ENCODE peak calls at places on chromosome 22, in ten cellular contexts. Z is A549, V is adrenal gland, N is HCT116, M is sigmoid colon, H is H1, J is breast epithelium, C is lower leg skin, Y is transverse colon, L is IMR-90. I is an unnamed sample.

GRCh38 chr22:31972180-31972579 is 27.8 kb downstream of the YWHAH start:
- DNase-seq in N (no peak), L (no peak), Y (peak), C (no peak), Z (no peak), V (no peak), M (no peak), J (no peak), H (no peak), I (no peak)

GRCh38 chr22:29780781-29781676 is 13.9 kb downstream of the UQCR10 start:
- DNase-seq in H (no peak), Y (no peak), L (peak), N (no peak), J (no peak), M (no peak), Z (no peak), C (no peak), V (peak), I (no peak)

GRCh38 chr22:32920032-32920628 is 118.6 kb downstream of the TIMP3 start:
- DNase-seq in J (no peak), Y (peak), Z (no peak), L (peak), V (peak), H (no peak), C (peak), M (peak), N (no peak), I (peak)

GRCh38 chr22:31901388-31902137 is 42.8 kb upstream of the YWHAH start:
- DNase-seq in V (no peak), H (no peak), L (no peak), J (no peak), C (no peak), Z (no peak), Y (no peak), N (no peak), M (no peak), I (no peak)

GRCh38 chr22:29580200-29580810 is 608 bp downstream of the NIPSNAP1 start:
- DNase-seq in C (no peak), L (no peak), H (peak), Y (peak), J (no peak), M (no peak), Z (no peak), N (no peak), V (no peak), I (no peak)

GRCh38 chr22:44444341-44445306 is 53.4 kb downstream of the RTL6 start:
- DNase-seq in H (peak), N (no peak), J (no peak), Z (no peak), Y (no peak), C (peak), V (no peak), M (peak), L (no peak), I (no peak)

GRCh38 chr22:42317691-42318547 is 47.5 kb upstream of the TCF20 start:
- DNase-seq in M (peak), V (no peak), Y (peak), N (no peak), H (no peak), C (no peak), Z (no peak), L (no peak), J (peak), I (no peak)

GRCh38 chr22:41883400-41883799 is 31.5 kb downstream of the SHISA8 start:
- DNase-seq in Y (no peak), V (no peak), Z (no peak), C (no peak), H (no peak), M (no peak), J (no peak), N (no peak), L (no peak), I (peak)

GRCh38 chr22:42170946-42171345 is 40.3 kb upstream of the CYP2D6 start:
- DNase-seq in N (no peak), V (no peak), M (no peak), Z (no peak), J (no peak), C (no peak), Y (no peak), H (no peak), L (no peak), I (no peak)

GRCh38 chr22:44625981-44626687 is 75.9 kb upstream of the PRR5 start:
- DNase-seq in Y (peak), L (peak), H (peak), J (peak), N (peak), V (peak), M (peak), C (peak), Z (peak), I (peak)

GRCh38 chr22:28750471-28750881 is 8.6 kb downstream of the HSCB start:
- DNase-seq in Y (no peak), N (no peak), L (peak), V (no peak), C (no peak), H (no peak), M (no peak), J (no peak), Z (no peak), I (no peak)

GRCh38 chr22:22395230-22395629 is 113.3 kb downstream of the ZNF280B start:
- DNase-seq in V (no peak), H (no peak), N (no peak), L (no peak), M (no peak), Z (no peak), J (peak), C (peak), Y (no peak), I (no peak)

GRCh38 chr22:28813772-28814518 is 13.6 kb upstream of the XBP1 start:
- DNase-seq in M (peak), L (no peak), J (peak), C (no peak), V (peak), Y (peak), Z (no peak), N (no peak), H (no peak), I (peak)

GRCh38 chr22:32106930-32107329 is 52.2 kb downstream of the C22orf42 start:
- DNase-seq in H (peak), C (no peak), V (no peak), N (no peak), L (no peak), J (no peak), Z (no peak), M (no peak), Y (no peak), I (no peak)

DNA sequence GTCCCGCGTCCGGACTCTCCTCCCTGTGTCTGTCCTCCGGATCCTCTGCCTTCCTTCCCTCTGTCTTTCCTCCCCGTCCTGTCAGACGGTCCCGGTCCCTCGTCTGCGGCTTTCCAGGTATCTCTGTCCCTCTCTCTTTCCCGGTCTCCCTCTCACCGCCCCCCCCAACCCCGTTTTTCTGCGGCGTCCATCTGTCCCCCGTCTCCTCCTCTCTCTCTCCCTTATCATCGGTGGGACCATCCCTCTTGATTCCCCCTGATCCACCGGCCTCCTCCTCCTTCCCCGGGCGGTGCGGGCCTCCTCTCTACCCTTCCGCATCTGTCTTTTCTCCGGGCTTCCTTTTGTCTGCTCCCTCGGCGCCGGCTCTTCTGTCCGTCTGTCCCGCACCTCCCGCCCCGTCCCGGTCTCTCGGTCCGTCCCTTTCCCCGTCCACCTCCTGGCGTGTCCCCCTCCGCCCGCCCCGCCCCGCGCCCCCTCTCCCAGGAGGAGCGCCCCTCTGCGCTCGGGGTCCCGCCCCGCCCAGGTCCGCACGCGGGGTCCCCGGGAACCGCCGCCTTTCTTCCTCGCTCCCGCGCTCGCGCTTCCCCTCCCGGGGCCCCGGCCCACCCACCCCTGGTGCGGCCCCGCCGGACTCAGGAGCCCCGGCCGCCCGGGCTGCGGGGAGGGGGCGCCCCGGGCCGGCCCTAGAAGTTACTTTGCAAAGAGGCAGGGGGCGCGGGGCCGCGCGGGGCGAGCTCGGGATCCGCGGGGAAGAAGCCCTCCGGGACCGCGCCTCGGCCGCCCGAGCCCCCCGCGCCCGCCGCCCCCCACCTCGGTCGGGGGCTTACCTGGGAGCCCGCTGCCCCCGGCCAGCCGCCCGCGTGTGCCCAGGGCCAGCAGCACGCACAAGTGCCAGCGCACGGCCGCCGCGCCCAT is 568 bp downstream of the SCUBE1 start:
- DNase-seq in Z (no peak), Y (no peak), M (no peak), V (no peak), L (no peak), J (no peak), N (no peak), C (no peak), H (no peak), I (no peak)
- H3K4me3 ChIP-seq in Z (peak), Y (peak), M (peak), V (peak), L (no peak), J (peak), N (no peak), C (no peak), H (peak), I (peak)

GRCh38 chr22:46614070-46614931 is 5.9 kb upstream of the GRAMD4 start:
- DNase-seq in Z (no peak), V (no peak), J (no peak), C (no peak), L (no peak), H (no peak), Y (peak), M (no peak), N (no peak), I (no peak)
- TF ChIP-seq POLR2A in Z (no peak), V (no peak), J (no peak), C (no peak), L (no peak), H (no peak), Y (no peak), M (no peak), N (no peak), I (no peak)

GRCh38 chr22:39446239-39446721 is 10.5 kb upstream of the MGAT3 start:
- DNase-seq in N (no peak), Z (no peak), V (no peak), L (no peak), M (no peak), C (no peak), Y (peak), J (no peak), H (peak), I (no peak)
- TF ChIP-seq CTCF in N (no peak), Z (no peak), V (no peak), L (no peak), M (no peak), C (no peak), Y (no peak), J (no peak), H (peak), I (no peak)

GRCh38 chr22:39146256-39147101 is 6.0 kb downstream of the CBX7 start:
- DNase-seq in C (no peak), L (no peak), Y (no peak), N (no peak), M (peak), V (no peak), Z (no peak), H (no peak), J (no peak), I (no peak)

GRCh38 chr22:39148727-39149535 is 3.5 kb downstream of the CBX7 start:
- DNase-seq in M (peak), J (no peak), Z (no peak), C (no peak), L (no peak), Y (peak), H (peak), V (no peak), N (no peak), I (peak)

GRCh38 chr22:39148024-39148726 is 4.3 kb downstream of the CBX7 start:
- DNase-seq in V (no peak), Z (no peak), M (peak), N (no peak), J (no peak), H (no peak), L (no peak), C (no peak), Y (no peak), I (no peak)

GRCh38 chr22:39149915-39150847 is 2.3 kb downstream of the CBX7 start:
- DNase-seq in C (no peak), V (no peak), Y (no peak), N (no peak), J (no peak), H (no peak), L (no peak), Z (no peak), M (peak), I (no peak)

DNA sequence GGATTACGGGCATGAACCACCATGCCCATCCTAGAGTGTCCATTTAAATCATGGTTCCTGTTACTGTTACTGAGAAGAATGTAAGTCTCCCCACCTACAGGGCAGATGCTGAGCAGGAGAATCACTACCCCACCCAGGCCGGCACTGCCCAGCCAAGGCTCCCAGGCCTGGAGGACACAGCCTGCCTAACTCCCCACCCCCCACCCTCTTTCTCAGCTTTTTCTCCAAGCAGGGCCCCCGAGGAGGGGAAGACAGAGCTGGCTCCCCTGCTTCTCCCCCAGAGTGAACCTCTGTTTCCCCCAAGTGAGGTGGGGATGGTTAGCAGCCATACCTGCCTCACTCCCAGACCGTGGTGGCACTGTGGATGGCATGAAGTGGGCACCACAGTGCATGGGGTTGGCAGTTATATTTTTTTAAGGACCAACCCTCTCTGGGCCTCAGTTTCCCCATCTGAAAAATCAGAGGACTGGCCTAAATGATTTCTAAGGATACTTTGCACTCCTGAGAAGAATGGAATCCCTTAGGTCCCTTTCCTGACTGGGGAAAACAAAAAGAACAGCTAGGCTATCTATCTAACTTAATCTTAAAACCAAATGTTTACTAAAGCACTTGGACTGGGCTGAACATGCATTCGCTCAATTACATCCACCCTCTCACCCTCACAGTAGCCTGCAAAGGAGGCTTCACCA is 5.0 kb downstream of the CBX7 start:
- DNase-seq in Y (no peak), Z (no peak), J (no peak), L (no peak), C (no peak), M (peak), H (no peak), V (no peak), N (no peak), I (no peak)
- H3K4me3 ChIP-seq in Y (no peak), Z (no peak), J (no peak), L (no peak), C (no peak), M (no peak), H (no peak), V (no peak), N (no peak), I (no peak)

DNA sequence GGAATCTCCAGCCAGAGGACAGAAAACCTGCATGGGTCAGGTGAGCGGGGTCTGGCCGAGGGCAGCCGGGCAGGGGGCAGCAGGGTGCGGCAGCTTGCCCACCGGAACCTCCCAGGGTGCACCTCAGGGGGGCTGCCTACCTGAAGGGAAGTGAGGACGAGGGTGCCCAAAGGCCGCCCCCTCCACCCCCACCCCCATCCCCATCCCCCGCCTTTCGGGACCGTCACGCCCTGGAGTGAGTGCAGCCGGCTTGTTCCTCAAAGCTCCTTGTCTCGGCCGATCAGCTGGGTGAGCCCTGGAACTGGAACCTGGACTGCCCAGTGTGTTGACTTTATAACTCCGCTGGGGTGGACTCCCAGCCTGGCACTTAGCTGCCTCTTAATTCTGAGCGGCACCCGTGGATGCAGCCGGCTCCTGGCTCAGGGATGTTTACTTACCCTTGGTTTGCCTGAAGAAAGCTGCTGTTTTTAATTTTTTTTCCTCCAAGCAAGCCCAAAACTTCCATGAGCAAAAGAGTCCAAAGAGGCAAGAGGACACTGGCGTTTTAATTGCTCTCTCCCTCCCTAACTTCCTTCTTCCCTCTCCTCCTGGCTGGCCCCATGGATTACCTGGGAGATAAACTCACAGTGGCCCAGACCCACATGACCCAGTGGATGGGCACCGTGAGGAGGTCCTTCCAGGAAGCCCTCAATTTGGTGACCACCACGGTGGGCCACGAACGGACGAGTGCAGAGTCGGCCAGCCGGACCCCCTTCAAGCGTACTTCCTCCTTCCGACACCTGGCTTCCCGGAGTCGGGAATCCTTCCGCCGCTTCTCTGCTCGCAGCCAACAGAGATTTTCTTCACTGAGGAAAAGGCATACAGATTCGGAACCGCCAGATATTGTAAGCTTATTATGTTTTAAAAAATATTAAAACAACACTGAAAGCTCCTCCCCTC is 87.8 kb upstream of the CRYBB3 start:
- DNase-seq in C (no peak), L (no peak), Z (no peak), J (peak), Y (peak), N (no peak), V (peak), H (no peak), M (no peak), I (peak)
- TF ChIP-seq POLR2A in C (no peak), L (no peak), Z (no peak), J (no peak), Y (peak), N (no peak), V (no peak), H (no peak), M (no peak), I (no peak)

DNA sequence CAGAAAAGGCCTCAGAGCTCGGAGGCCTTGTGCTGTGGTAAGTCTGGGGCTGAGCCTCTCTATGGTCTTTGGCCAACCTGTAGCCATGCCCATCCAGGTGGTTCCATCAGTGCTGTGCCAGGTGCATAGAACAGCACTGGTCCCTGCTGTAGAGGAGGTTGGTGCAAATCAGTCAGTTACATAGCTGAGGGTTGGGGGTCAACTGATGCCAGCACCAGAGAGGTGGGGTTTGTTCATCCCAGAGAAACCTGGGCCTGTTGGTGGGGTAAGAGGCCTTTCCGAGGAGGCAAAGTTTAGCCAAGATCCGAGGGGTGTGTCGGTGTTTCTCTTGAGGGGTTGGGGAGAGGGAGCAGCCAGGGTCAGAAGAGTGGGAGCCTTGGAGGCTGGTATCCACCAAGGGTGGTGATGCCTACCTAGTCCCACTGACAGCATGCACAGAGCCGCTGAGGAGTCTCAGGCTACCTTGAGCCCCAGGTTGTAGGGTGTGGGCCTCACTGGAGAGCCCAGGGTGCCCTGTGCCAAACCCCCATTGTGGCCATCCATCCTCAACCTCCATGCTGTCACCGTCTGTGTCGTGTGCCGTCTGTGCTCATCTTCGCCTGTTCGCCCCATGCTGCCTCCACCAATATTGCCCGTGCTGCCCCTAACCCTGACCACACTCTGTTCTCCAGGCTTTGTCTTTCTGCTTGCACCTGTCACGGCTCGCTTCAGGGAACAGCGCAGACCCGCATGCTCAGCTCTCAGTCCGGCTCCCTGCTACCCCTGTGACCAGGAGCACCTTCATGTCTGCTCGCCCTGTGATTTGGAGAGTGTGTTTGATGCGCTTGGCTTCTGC is 78.7 kb upstream of the SUSD2 start:
- DNase-seq in J (no peak), Z (no peak), L (no peak), V (no peak), H (no peak), Y (no peak), C (no peak), M (peak), N (no peak), I (no peak)
- TF ChIP-seq CTCF in J (no peak), Z (no peak), L (no peak), V (no peak), H (no peak), Y (no peak), C (no peak), M (no peak), N (no peak), I (no peak)

I was measured in testis.